ENCODE peak calls at places on chromosomes 4 and X, in four cellular contexts. T, Q, E and X are unnamed samples.
A peak's percentile ranks its signal among the peaks of the same experiment; 100 is the strongest.

GRCh38 chr4:80610845-80611244 is 275.3 kb downstream of the CFAP299 start:
- DNase-seq in E (no peak), T (no peak), Q (no peak), X (no peak)

GRCh38 chr4:186952709-186953108 is 229.1 kb upstream of the FAT1 start:
- DNase-seq in Q (no peak), E (no peak), T (no peak), X (no peak)

GRCh38 chr4:94804613-94805012 is 46.9 kb downstream of the BMPR1B start:
- DNase-seq in T (no peak), E (no peak), Q (no peak), X (no peak)

GRCh38 chr4:151228196-151229119 is 48.5 kb upstream of the PRSS48 start:
- DNase-seq in Q (no peak), E (no peak), T (no peak), X (no peak)

GRCh38 chr4:147736458-147736857 is 4.6 kb downstream of the ARHGAP10 start:
- DNase-seq in Q (no peak), T (no peak), E (no peak), X (no peak)

GRCh38 chr4:36215627-36216026 is 28.7 kb downstream of the ARAP2 start:
- DNase-seq in T (no peak), Q (no peak), E (no peak), X (no peak)

GRCh38 chr4:54659213-54660144 is 1.7 kb downstream of the KIT start:
- DNase-seq in E (peak; percentile 21), Q (no peak), T (no peak), X (no peak)

GRCh38 chrX:21840199-21840557 is 761 bp downstream of the MBTPS2 start:
- DNase-seq in Q (no peak), T (no peak), E (no peak), X (no peak)

GRCh38 chr4:69830529-69831269 is 29.2 kb downstream of the SULT1E1 start:
- DNase-seq in T (no peak), Q (no peak), E (no peak), X (no peak)

GRCh38 chr4:96016615-96017299 is 176.9 kb downstream of the PDHA2 start:
- DNase-seq in T (no peak), Q (no peak), E (no peak), X (no peak)

GRCh38 chrX:124211312-124211942 is 121.0 kb upstream of the TEX13D start:
- DNase-seq in E (peak; percentile 9), Q (no peak), T (no peak), X (no peak)